ENCODE peak calls at places on chromosome 4, in seven cellular contexts. N is brain microvascular endothelial cell; B is amygdala; A is tibial artery; J is OCI-M1; I is stimulated activated CD4-positive, alpha-beta T cell treated with anti-CD3 and anti-CD28 coated beads, Interleukin-2, amount 100 ng/mL, for 48 hours; R is natural killer cell treated with Interleukin-12 subunit alpha and Interleukin-12 subunit beta and Interleukin-15 and Interleukin-18, amount 100 ng/mL, for 72 hours. P is an unnamed sample.

GRCh38 chr4:38132140-38132673 is 172.0 kb downstream of the PTTG2 start:
- DNase-seq in N (peak), B (no peak), A (peak), J (no peak), I (peak), R (peak), P (peak)

GRCh38 chr4:40933272-40934053 is 183.7 kb downstream of the NSUN7 start:
- DNase-seq in N (no peak), B (peak), A (no peak), J (no peak), I (no peak), R (no peak), P (no peak)

GRCh38 chr4:100042711-100043110 is 92.6 kb upstream of the H2AZ1 start:
- DNase-seq in N (no peak), B (no peak), A (no peak), J (no peak), I (no peak), R (no peak), P (no peak)

GRCh38 chr4:6362243-6362885 is 92.7 kb downstream of the WFS1 start:
- DNase-seq in N (no peak), B (no peak), A (no peak), J (no peak), I (no peak), R (no peak), P (no peak)

GRCh38 chr4:109873791-109874514 is 26.0 kb downstream of the LRIT3 start:
- DNase-seq in N (no peak), B (no peak), A (no peak), J (peak), I (no peak), R (no peak), P (no peak)

GRCh38 chr4:185573651-185574199 is 38.4 kb upstream of the PDLIM3 start:
- DNase-seq in N (peak), B (no peak), A (no peak), J (peak), I (no peak), R (no peak), P (no peak)

GRCh38 chr4:7922466-7922865 is 17.2 kb downstream of the AFAP1 start:
- DNase-seq in N (no peak), B (no peak), A (no peak), J (no peak), I (no peak), R (no peak), P (no peak)

GRCh38 chr4:134132086-134132783 is 69.4 kb downstream of the PABPC4L start:
- DNase-seq in N (no peak), B (no peak), A (no peak), J (peak), I (no peak), R (no peak), P (no peak)

GRCh38 chr4:61520176-61520575 is 320.1 kb downstream of the ADGRL3 start:
- DNase-seq in N (no peak), B (no peak), A (no peak), J (no peak), I (no peak), R (no peak), P (no peak)

GRCh38 chr4:110867981-110868380 is 245.1 kb upstream of the PITX2 start:
- DNase-seq in N (no peak), B (no peak), A (no peak), J (no peak), I (no peak), R (no peak), P (no peak)

GRCh38 chr4:185318679-185319078 is 77.0 kb downstream of the LRP2BP start:
- DNase-seq in N (no peak), B (no peak), A (no peak), J (peak), I (no peak), R (no peak), P (no peak)

GRCh38 chr4:48804584-48805301 is 24.7 kb upstream of the FRYL start:
- DNase-seq in N (no peak), B (no peak), A (peak), J (no peak), I (no peak), R (no peak), P (no peak)

GRCh38 chr4:145531193-145531592 is 49.5 kb downstream of the SMAD1 start:
- DNase-seq in N (no peak), B (peak), A (no peak), J (no peak), I (no peak), R (no peak), P (no peak)

GRCh38 chr4:152104846-152105462 is 344.1 kb upstream of the GATB start:
- DNase-seq in N (no peak), B (no peak), A (no peak), J (peak), I (no peak), R (no peak), P (no peak)

GRCh38 chr4:140926672-140927071 is 170.5 kb upstream of the TBC1D9 start:
- DNase-seq in N (no peak), B (no peak), A (no peak), J (no peak), I (no peak), R (no peak), P (no peak)

GRCh38 chr4:189548484-189549160 is 392.1 kb upstream of the FRG1 start:
- DNase-seq in N (no peak), B (no peak), A (no peak), J (no peak), I (no peak), R (no peak), P (no peak)

GRCh38 chr4:186927624-186928023 is 204.0 kb upstream of the FAT1 start:
- DNase-seq in N (no peak), B (no peak), A (no peak), J (no peak), I (no peak), R (no peak), P (no peak)

GRCh38 chr4:100566396-100566795 is 48.6 kb upstream of the EMCN start:
- DNase-seq in N (no peak), B (no peak), A (no peak), J (no peak), I (no peak), R (no peak), P (no peak)

GRCh38 chr4:25861951-25862410 is 807 bp downstream of the SEL1L3 start:
- DNase-seq in N (no peak), B (no peak), A (no peak), J (peak), I (no peak), R (no peak), P (no peak)

GRCh38 chr4:140052050-140052449 is 101.9 kb downstream of the MAML3 start:
- DNase-seq in N (peak), B (no peak), A (peak), J (peak), I (no peak), R (no peak), P (no peak)

GRCh38 chr4:148065069-148065468 is 333.2 kb downstream of the ARHGAP10 start:
- DNase-seq in N (peak), B (peak), A (no peak), J (no peak), I (no peak), R (no peak), P (no peak)

GRCh38 chr4:74037076-74037475 is 1.4 kb downstream of the CXCL3 start:
- DNase-seq in N (no peak), B (no peak), A (no peak), J (peak), I (no peak), R (no peak), P (no peak)

P was measured in right atrium auricular region.